ENCODE peak calls at places on chromosomes 4 and X, in nine cellular contexts. One of them, this sample, is unnamed.

GRCh38 chrX:109186939-109187338 is 294.9 kb downstream of the GUCY2F start:
- DNase-seq in Right ventricle myocardium inferior: no peak
- DNase-seq in CD4-positive, alpha-beta memory T cell: no peak
- DNase-seq in cardiac fibroblast: no peak
- DNase-seq in GM03348: no peak
- DNase-seq in lower leg skin: no peak
- DNase-seq in ovary: no peak
- DNase-seq in renal cortical epithelial cell: no peak
- DNase-seq in occipital lobe: no peak
- DNase-seq in this sample: no peak

GRCh38 chrX:110026099-110026844 is 23.4 kb downstream of the TMEM164 start:
- DNase-seq in Right ventricle myocardium inferior: no peak
- DNase-seq in CD4-positive, alpha-beta memory T cell: no peak
- DNase-seq in cardiac fibroblast: peak
- DNase-seq in GM03348: peak
- DNase-seq in lower leg skin: no peak
- DNase-seq in ovary: no peak
- DNase-seq in renal cortical epithelial cell: peak
- DNase-seq in occipital lobe: no peak
- DNase-seq in this sample: no peak

GRCh38 chr4:141810702-141811365 is 174.5 kb downstream of the IL15 start:
- DNase-seq in Right ventricle myocardium inferior: no peak
- DNase-seq in CD4-positive, alpha-beta memory T cell: no peak
- DNase-seq in cardiac fibroblast: no peak
- DNase-seq in GM03348: no peak
- DNase-seq in lower leg skin: no peak
- DNase-seq in ovary: no peak
- DNase-seq in renal cortical epithelial cell: no peak
- DNase-seq in occipital lobe: no peak
- DNase-seq in this sample: no peak

GRCh38 chr4:140935259-140935658 is 179.1 kb upstream of the TBC1D9 start:
- DNase-seq in Right ventricle myocardium inferior: no peak
- DNase-seq in CD4-positive, alpha-beta memory T cell: no peak
- DNase-seq in cardiac fibroblast: no peak
- DNase-seq in GM03348: peak
- DNase-seq in lower leg skin: no peak
- DNase-seq in ovary: no peak
- DNase-seq in renal cortical epithelial cell: no peak
- DNase-seq in occipital lobe: no peak
- DNase-seq in this sample: no peak

GRCh38 chr4:110005461-110006056 is 92.9 kb downstream of the EGF start:
- DNase-seq in Right ventricle myocardium inferior: no peak
- DNase-seq in CD4-positive, alpha-beta memory T cell: peak
- DNase-seq in cardiac fibroblast: peak
- DNase-seq in GM03348: peak
- DNase-seq in lower leg skin: no peak
- DNase-seq in ovary: no peak
- DNase-seq in renal cortical epithelial cell: peak
- DNase-seq in occipital lobe: no peak
- DNase-seq in this sample: no peak

GRCh38 chrX:115958687-115959359 is 211.7 kb upstream of the AGTR2 start:
- DNase-seq in Right ventricle myocardium inferior: no peak
- DNase-seq in CD4-positive, alpha-beta memory T cell: no peak
- DNase-seq in cardiac fibroblast: no peak
- DNase-seq in GM03348: no peak
- DNase-seq in lower leg skin: no peak
- DNase-seq in ovary: no peak
- DNase-seq in renal cortical epithelial cell: no peak
- DNase-seq in occipital lobe: no peak
- DNase-seq in this sample: no peak

GRCh38 chr4:113682730-113683129 is 78.8 kb downstream of the CAMK2D start:
- DNase-seq in Right ventricle myocardium inferior: no peak
- DNase-seq in CD4-positive, alpha-beta memory T cell: no peak
- DNase-seq in cardiac fibroblast: peak
- DNase-seq in GM03348: peak
- DNase-seq in lower leg skin: no peak
- DNase-seq in ovary: no peak
- DNase-seq in renal cortical epithelial cell: no peak
- DNase-seq in occipital lobe: no peak
- DNase-seq in this sample: no peak

GRCh38 chrX:133921764-133922389 is 63.5 kb downstream of the GPC3 start:
- DNase-seq in Right ventricle myocardium inferior: no peak
- DNase-seq in CD4-positive, alpha-beta memory T cell: peak
- DNase-seq in cardiac fibroblast: peak
- DNase-seq in GM03348: peak
- DNase-seq in lower leg skin: no peak
- DNase-seq in ovary: no peak
- DNase-seq in renal cortical epithelial cell: peak
- DNase-seq in occipital lobe: no peak
- DNase-seq in this sample: peak

GRCh38 chrX:121260568-121261240 is 213.3 kb downstream of the GLUD2 start:
- DNase-seq in Right ventricle myocardium inferior: no peak
- DNase-seq in CD4-positive, alpha-beta memory T cell: no peak
- DNase-seq in cardiac fibroblast: no peak
- DNase-seq in GM03348: no peak
- DNase-seq in lower leg skin: no peak
- DNase-seq in ovary: no peak
- DNase-seq in renal cortical epithelial cell: no peak
- DNase-seq in occipital lobe: no peak
- DNase-seq in this sample: no peak

GRCh38 chr4:76830612-76831474 is 67.1 kb downstream of the SOWAHB start:
- DNase-seq in Right ventricle myocardium inferior: no peak
- DNase-seq in CD4-positive, alpha-beta memory T cell: no peak
- DNase-seq in cardiac fibroblast: peak
- DNase-seq in GM03348: peak
- DNase-seq in lower leg skin: no peak
- DNase-seq in ovary: no peak
- DNase-seq in renal cortical epithelial cell: peak
- DNase-seq in occipital lobe: no peak
- DNase-seq in this sample: no peak

GRCh38 chr4:19002170-19002569 is 980.6 kb upstream of the LCORL start:
- DNase-seq in Right ventricle myocardium inferior: no peak
- DNase-seq in CD4-positive, alpha-beta memory T cell: no peak
- DNase-seq in cardiac fibroblast: no peak
- DNase-seq in GM03348: no peak
- DNase-seq in lower leg skin: no peak
- DNase-seq in ovary: no peak
- DNase-seq in renal cortical epithelial cell: no peak
- DNase-seq in occipital lobe: no peak
- DNase-seq in this sample: no peak

GRCh38 chr4:94877973-94878372 is 120.2 kb downstream of the BMPR1B start:
- DNase-seq in Right ventricle myocardium inferior: no peak
- DNase-seq in CD4-positive, alpha-beta memory T cell: no peak
- DNase-seq in cardiac fibroblast: peak
- DNase-seq in GM03348: peak
- DNase-seq in lower leg skin: no peak
- DNase-seq in ovary: no peak
- DNase-seq in renal cortical epithelial cell: peak
- DNase-seq in occipital lobe: no peak
- DNase-seq in this sample: no peak

GRCh38 chr4:186643501-186644315 is 79.9 kb downstream of the FAT1 start:
- DNase-seq in Right ventricle myocardium inferior: no peak
- DNase-seq in CD4-positive, alpha-beta memory T cell: no peak
- DNase-seq in cardiac fibroblast: peak
- DNase-seq in GM03348: peak
- DNase-seq in lower leg skin: no peak
- DNase-seq in ovary: no peak
- DNase-seq in renal cortical epithelial cell: peak
- DNase-seq in occipital lobe: no peak
- DNase-seq in this sample: no peak

GRCh38 chr4:158016511-158016910 is 156.3 kb downstream of the GASK1B start:
- DNase-seq in Right ventricle myocardium inferior: no peak
- DNase-seq in CD4-positive, alpha-beta memory T cell: no peak
- DNase-seq in cardiac fibroblast: peak
- DNase-seq in GM03348: peak
- DNase-seq in lower leg skin: no peak
- DNase-seq in ovary: no peak
- DNase-seq in renal cortical epithelial cell: peak
- DNase-seq in occipital lobe: no peak
- DNase-seq in this sample: no peak

GRCh38 chrX:110418220-110418856 is 59.7 kb downstream of the RTL9 start:
- DNase-seq in Right ventricle myocardium inferior: no peak
- DNase-seq in CD4-positive, alpha-beta memory T cell: no peak
- DNase-seq in cardiac fibroblast: peak
- DNase-seq in GM03348: peak
- DNase-seq in lower leg skin: no peak
- DNase-seq in ovary: peak
- DNase-seq in renal cortical epithelial cell: peak
- DNase-seq in occipital lobe: peak
- DNase-seq in this sample: peak

GRCh38 chrX:3550160-3550765 is 163.2 kb downstream of the PRKX start:
- DNase-seq in Right ventricle myocardium inferior: no peak
- DNase-seq in CD4-positive, alpha-beta memory T cell: no peak
- DNase-seq in cardiac fibroblast: peak
- DNase-seq in GM03348: no peak
- DNase-seq in lower leg skin: no peak
- DNase-seq in ovary: no peak
- DNase-seq in renal cortical epithelial cell: no peak
- DNase-seq in occipital lobe: no peak
- DNase-seq in this sample: no peak

GRCh38 chr4:5746829-5747745 is 36.1 kb downstream of the EVC start:
- DNase-seq in Right ventricle myocardium inferior: no peak
- DNase-seq in CD4-positive, alpha-beta memory T cell: no peak
- DNase-seq in cardiac fibroblast: peak
- DNase-seq in GM03348: peak
- DNase-seq in lower leg skin: peak
- DNase-seq in ovary: no peak
- DNase-seq in renal cortical epithelial cell: peak
- DNase-seq in occipital lobe: no peak
- DNase-seq in this sample: no peak

GRCh38 chr4:140158234-140159030 is 4.4 kb upstream of the MAML3 start:
- DNase-seq in Right ventricle myocardium inferior: no peak
- DNase-seq in CD4-positive, alpha-beta memory T cell: no peak
- DNase-seq in cardiac fibroblast: no peak
- DNase-seq in GM03348: no peak
- DNase-seq in lower leg skin: no peak
- DNase-seq in ovary: peak
- DNase-seq in renal cortical epithelial cell: no peak
- DNase-seq in occipital lobe: no peak
- DNase-seq in this sample: no peak

GRCh38 chr4:64271601-64272081 is 137.6 kb downstream of the TECRL start:
- DNase-seq in Right ventricle myocardium inferior: peak
- DNase-seq in CD4-positive, alpha-beta memory T cell: no peak
- DNase-seq in cardiac fibroblast: no peak
- DNase-seq in GM03348: peak
- DNase-seq in lower leg skin: no peak
- DNase-seq in ovary: no peak
- DNase-seq in renal cortical epithelial cell: peak
- DNase-seq in occipital lobe: no peak
- DNase-seq in this sample: no peak

GRCh38 chr4:15149842-15150592 is 147.7 kb downstream of the CPEB2 start:
- DNase-seq in Right ventricle myocardium inferior: peak
- DNase-seq in CD4-positive, alpha-beta memory T cell: no peak
- DNase-seq in cardiac fibroblast: peak
- DNase-seq in GM03348: peak
- DNase-seq in lower leg skin: peak
- DNase-seq in ovary: peak
- DNase-seq in renal cortical epithelial cell: peak
- DNase-seq in occipital lobe: peak
- DNase-seq in this sample: peak

GRCh38 chr4:166282081-166282770 is 409.2 kb downstream of the TLL1 start:
- DNase-seq in Right ventricle myocardium inferior: no peak
- DNase-seq in CD4-positive, alpha-beta memory T cell: no peak
- DNase-seq in cardiac fibroblast: peak
- DNase-seq in GM03348: no peak
- DNase-seq in lower leg skin: no peak
- DNase-seq in ovary: no peak
- DNase-seq in renal cortical epithelial cell: no peak
- DNase-seq in occipital lobe: no peak
- DNase-seq in this sample: no peak

GRCh38 chr4:159564615-159565014 is 461.7 kb downstream of the RAPGEF2 start:
- DNase-seq in Right ventricle myocardium inferior: no peak
- DNase-seq in CD4-positive, alpha-beta memory T cell: no peak
- DNase-seq in cardiac fibroblast: no peak
- DNase-seq in GM03348: no peak
- DNase-seq in lower leg skin: no peak
- DNase-seq in ovary: no peak
- DNase-seq in renal cortical epithelial cell: no peak
- DNase-seq in occipital lobe: no peak
- DNase-seq in this sample: no peak

GRCh38 chr4:100511906-100512305 is 5.9 kb downstream of the EMCN start:
- DNase-seq in Right ventricle myocardium inferior: no peak
- DNase-seq in CD4-positive, alpha-beta memory T cell: no peak
- DNase-seq in cardiac fibroblast: no peak
- DNase-seq in GM03348: no peak
- DNase-seq in lower leg skin: no peak
- DNase-seq in ovary: no peak
- DNase-seq in renal cortical epithelial cell: no peak
- DNase-seq in occipital lobe: no peak
- DNase-seq in this sample: no peak